ENCODE peak calls at places on chromosomes 13 and 19, in six cellular contexts. X is NCI-H1930; M is heart left ventricle; T is activated CD4-positive, CD25-positive, alpha-beta regulatory T cell treated with anti-CD3 and anti-CD28 coated beads, Interleukin-2, amount 50 U/mL, for 16 hours; K is stimulated activated CD4-positive, alpha-beta T cell treated with anti-CD3 and anti-CD28 coated beads, Interleukin-4, amount 100 ng/mL, for 48 hours; E is adrenal gland. U is an unnamed sample.

GRCh38 chr13:43629691-43630480 is 156.9 kb downstream of the ENOX1 start:
- DNase-seq in X (no peak), M (no peak), T (no peak), K (no peak), E (no peak), U (no peak)

GRCh38 chr19:29381353-29382203 is 144.2 kb upstream of the VSTM2B start:
- DNase-seq in X (no peak), M (no peak), T (no peak), K (no peak), E (peak), U (no peak)

GRCh38 chr13:113050856-113051431 is 54.6 kb upstream of the F7 start:
- DNase-seq in X (no peak), M (peak), T (no peak), K (no peak), E (no peak), U (no peak)

GRCh38 chr19:35937345-35938281 is 1.4 kb downstream of the LRFN3 start:
- DNase-seq in X (no peak), M (peak), T (no peak), K (no peak), E (no peak), U (no peak)

GRCh38 chr19:3580156-3580955 is 4.9 kb upstream of the GIPC3 start:
- DNase-seq in X (no peak), M (no peak), T (no peak), K (no peak), E (peak), U (no peak)

GRCh38 chr19:37979547-37980082 is 72.6 kb downstream of the SIPA1L3 start:
- DNase-seq in X (no peak), M (no peak), T (no peak), K (no peak), E (no peak), U (peak)

GRCh38 chr13:64075543-64076271 is 2660.1 kb upstream of the PCDH20 start:
- DNase-seq in X (no peak), M (peak), T (no peak), K (no peak), E (no peak), U (peak)

GRCh38 chr13:44768775-44769578 is 192.8 kb upstream of the TSC22D1 start:
- DNase-seq in X (no peak), M (no peak), T (no peak), K (peak), E (no peak), U (no peak)

GRCh38 chr19:1538978-1539377 is 15.1 kb downstream of the PLK5 start:
- DNase-seq in X (no peak), M (no peak), T (no peak), K (no peak), E (no peak), U (no peak)

GRCh38 chr13:22761709-22762108 is 419.1 kb upstream of the SGCG start:
- DNase-seq in X (no peak), M (no peak), T (no peak), K (no peak), E (no peak), U (no peak)

GRCh38 chr19:51111606-51112005 is 3.4 kb upstream of the CTU1 start:
- DNase-seq in X (no peak), M (no peak), T (no peak), K (no peak), E (no peak), U (peak)

GRCh38 chr19:31408460-31409124 is 59.4 kb upstream of the TSHZ3 start:
- DNase-seq in X (no peak), M (peak), T (no peak), K (no peak), E (no peak), U (no peak)

GRCh38 chr19:42553292-42554045 is 25.2 kb upstream of the CEACAM1 start:
- DNase-seq in X (no peak), M (peak), T (no peak), K (no peak), E (peak), U (no peak)

GRCh38 chr13:49322702-49323101 is 75.0 kb downstream of the CDADC1 start:
- DNase-seq in X (no peak), M (no peak), T (no peak), K (no peak), E (no peak), U (no peak)

GRCh38 chr13:101552797-101553196 is 100.3 kb downstream of the ITGBL1 start:
- DNase-seq in X (no peak), M (no peak), T (no peak), K (no peak), E (no peak), U (no peak)

GRCh38 chr13:110208116-110208515 is 98.8 kb downstream of the COL4A1 start:
- DNase-seq in X (no peak), M (no peak), T (no peak), K (no peak), E (no peak), U (no peak)

GRCh38 chr19:2661615-2662014 is 40.9 kb downstream of the GNG7 start:
- DNase-seq in X (no peak), M (no peak), T (no peak), K (peak), E (no peak), U (no peak)

GRCh38 chr13:29935309-29935981 is 85.0 kb upstream of the UBL3 start:
- DNase-seq in X (no peak), M (no peak), T (peak), K (peak), E (no peak), U (no peak)